ENCODE peak calls at places on chromosomes 6 and 20, in five cellular contexts. One of them, this sample, is unnamed.

GRCh38 chr6:155004017-155004416 is 8.9 kb downstream of the TIAM2 start:
- DNase-seq in lower leg skin: no peak
- DNase-seq in A673: no peak
- DNase-seq in vagina: no peak
- DNase-seq in fibroblast of mammary gland: no peak
- DNase-seq in this sample: no peak

GRCh38 chr6:31572041-31572911 is at the start of gene LTA:
- DNase-seq in lower leg skin: no peak
- DNase-seq in A673: no peak
- DNase-seq in vagina: no peak
- DNase-seq in fibroblast of mammary gland: no peak
- DNase-seq in this sample: no peak

GRCh38 chr20:44601801-44602204 is 19.4 kb downstream of the PKIG start:
- DNase-seq in lower leg skin: peak
- DNase-seq in A673: peak
- DNase-seq in vagina: no peak
- DNase-seq in fibroblast of mammary gland: peak
- DNase-seq in this sample: no peak

GRCh38 chr6:1057490-1058135 is 254.3 kb upstream of the FOXQ1 start:
- DNase-seq in lower leg skin: no peak
- DNase-seq in A673: no peak
- DNase-seq in vagina: no peak
- DNase-seq in fibroblast of mammary gland: no peak
- DNase-seq in this sample: no peak

GRCh38 chr20:19501476-19502115 is 256.5 kb upstream of the RIN2 start:
- DNase-seq in lower leg skin: no peak
- DNase-seq in A673: no peak
- DNase-seq in vagina: no peak
- DNase-seq in fibroblast of mammary gland: no peak
- DNase-seq in this sample: no peak

GRCh38 chr6:47489995-47490394 is 12.4 kb downstream of the CD2AP start:
- DNase-seq in lower leg skin: no peak
- DNase-seq in A673: no peak
- DNase-seq in vagina: no peak
- DNase-seq in fibroblast of mammary gland: no peak
- DNase-seq in this sample: no peak

GRCh38 chr20:25284131-25284601 is 36.3 kb downstream of the PYGB start:
- DNase-seq in lower leg skin: no peak
- DNase-seq in A673: no peak
- DNase-seq in vagina: no peak
- DNase-seq in fibroblast of mammary gland: no peak
- DNase-seq in this sample: no peak

GRCh38 chr20:58664883-58665282 is 13.8 kb downstream of the STX16 start:
- DNase-seq in lower leg skin: no peak
- DNase-seq in A673: no peak
- DNase-seq in vagina: no peak
- DNase-seq in fibroblast of mammary gland: no peak
- DNase-seq in this sample: no peak

GRCh38 chr6:166640342-166641043 is 13.4 kb upstream of the RPS6KA2 start:
- DNase-seq in lower leg skin: no peak
- DNase-seq in A673: peak
- DNase-seq in vagina: no peak
- DNase-seq in fibroblast of mammary gland: no peak
- DNase-seq in this sample: no peak

GRCh38 chr6:121510568-121511177 is 75.2 kb downstream of the GJA1 start:
- DNase-seq in lower leg skin: no peak
- DNase-seq in A673: no peak
- DNase-seq in vagina: no peak
- DNase-seq in fibroblast of mammary gland: no peak
- DNase-seq in this sample: no peak

GRCh38 chr20:6832811-6833210 is 65.3 kb downstream of the BMP2 start:
- DNase-seq in lower leg skin: no peak
- DNase-seq in A673: no peak
- DNase-seq in vagina: no peak
- DNase-seq in fibroblast of mammary gland: no peak
- DNase-seq in this sample: no peak

GRCh38 chr20:50911030-50911429 is 20.2 kb downstream of the ADNP start:
- DNase-seq in lower leg skin: no peak
- DNase-seq in A673: no peak
- DNase-seq in vagina: no peak
- DNase-seq in fibroblast of mammary gland: peak
- DNase-seq in this sample: no peak

GRCh38 chr20:46152824-46153586 is 34.9 kb downstream of the CD40 start:
- DNase-seq in lower leg skin: no peak
- DNase-seq in A673: no peak
- DNase-seq in vagina: no peak
- DNase-seq in fibroblast of mammary gland: no peak
- DNase-seq in this sample: no peak

GRCh38 chr6:16472349-16473069 is 234.1 kb downstream of the GMPR start:
- DNase-seq in lower leg skin: no peak
- DNase-seq in A673: no peak
- DNase-seq in vagina: no peak
- DNase-seq in fibroblast of mammary gland: peak
- DNase-seq in this sample: no peak

GRCh38 chr20:9617062-9617461 is 102.7 kb downstream of the LAMP5 start:
- DNase-seq in lower leg skin: peak
- DNase-seq in A673: peak
- DNase-seq in vagina: no peak
- DNase-seq in fibroblast of mammary gland: peak
- DNase-seq in this sample: peak

GRCh38 chr6:126033696-126034095 is 47.4 kb downstream of the TRMT11 start:
- DNase-seq in lower leg skin: peak
- DNase-seq in A673: peak
- DNase-seq in vagina: no peak
- DNase-seq in fibroblast of mammary gland: peak
- DNase-seq in this sample: peak

GRCh38 chr6:46014054-46014453 is 1.6 kb downstream of the CLIC5 start:
- DNase-seq in lower leg skin: no peak
- DNase-seq in A673: no peak
- DNase-seq in vagina: no peak
- DNase-seq in fibroblast of mammary gland: no peak
- DNase-seq in this sample: no peak

GRCh38 chr20:15162061-15162740 is 824.8 kb upstream of the FLRT3 start:
- DNase-seq in lower leg skin: no peak
- DNase-seq in A673: no peak
- DNase-seq in vagina: no peak
- DNase-seq in fibroblast of mammary gland: no peak
- DNase-seq in this sample: no peak

GRCh38 chr6:31345026-31345730 is 11.8 kb downstream of the HLA-B start:
- DNase-seq in lower leg skin: no peak
- DNase-seq in A673: no peak
- DNase-seq in vagina: no peak
- DNase-seq in fibroblast of mammary gland: no peak
- DNase-seq in this sample: no peak

GRCh38 chr20:44733341-44734069 is 12.2 kb upstream of the KCNK15 start:
- DNase-seq in lower leg skin: peak
- DNase-seq in A673: peak
- DNase-seq in vagina: no peak
- DNase-seq in fibroblast of mammary gland: peak
- DNase-seq in this sample: peak

GRCh38 chr6:134074151-134074712 is 21.8 kb upstream of the SLC2A12 start:
- DNase-seq in lower leg skin: no peak
- DNase-seq in A673: peak
- DNase-seq in vagina: peak
- DNase-seq in fibroblast of mammary gland: no peak
- DNase-seq in this sample: no peak

GRCh38 chr6:88840806-88841539 is 122.4 kb downstream of the RNGTT start:
- DNase-seq in lower leg skin: no peak
- DNase-seq in A673: no peak
- DNase-seq in vagina: no peak
- DNase-seq in fibroblast of mammary gland: no peak
- DNase-seq in this sample: no peak

GRCh38 chr6:45423111-45423900 is 45.6 kb upstream of the SUPT3H start:
- DNase-seq in lower leg skin: no peak
- DNase-seq in A673: peak
- DNase-seq in vagina: no peak
- DNase-seq in fibroblast of mammary gland: peak
- DNase-seq in this sample: peak

DNA sequence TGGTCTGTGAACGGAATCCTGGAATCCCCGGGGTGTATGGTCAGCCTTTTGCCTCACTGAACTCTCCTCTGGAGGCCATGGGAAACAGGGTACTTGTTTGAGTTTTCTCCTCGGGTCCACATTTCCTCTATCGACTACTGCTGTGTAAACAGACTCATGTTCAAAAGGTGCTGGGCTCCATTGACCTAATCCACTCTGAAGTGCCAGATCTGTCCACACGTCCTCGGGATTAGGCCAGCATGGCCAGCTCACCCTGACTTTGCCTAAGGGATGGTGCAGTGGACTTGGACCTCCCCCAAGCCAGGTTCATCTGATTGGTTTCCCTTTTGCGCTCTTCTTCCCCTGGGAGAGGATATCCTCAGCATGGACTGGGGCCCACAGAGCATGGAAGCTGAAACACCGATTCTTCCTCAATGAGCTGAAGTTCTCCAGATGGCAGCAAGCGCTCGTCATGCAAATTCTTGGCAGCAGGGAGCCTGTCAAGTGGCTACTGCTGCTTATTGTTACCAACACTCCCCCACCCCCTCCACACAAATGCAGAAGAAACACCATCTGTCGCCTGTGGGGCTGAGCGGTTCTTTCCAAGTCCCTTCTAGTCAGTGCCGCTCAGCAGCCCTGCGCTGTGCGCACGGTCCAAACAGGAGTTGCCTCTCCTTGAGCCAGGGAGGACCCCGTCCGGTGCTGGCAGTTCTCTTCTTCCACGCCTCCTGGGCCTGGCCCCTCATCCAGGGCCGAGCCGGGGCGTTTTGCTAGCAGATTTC is 292.6 kb upstream of the MARCKS start:
- DNase-seq in lower leg skin: peak
- DNase-seq in A673: peak
- DNase-seq in vagina: peak
- DNase-seq in fibroblast of mammary gland: peak
- DNase-seq in this sample: peak
- H3K4me3 ChIP-seq in lower leg skin: no peak
- H3K4me3 ChIP-seq in A673: peak
- H3K4me3 ChIP-seq in vagina: peak
- H3K4me3 ChIP-seq in fibroblast of mammary gland: no peak
- H3K4me3 ChIP-seq in this sample: no peak

DNA sequence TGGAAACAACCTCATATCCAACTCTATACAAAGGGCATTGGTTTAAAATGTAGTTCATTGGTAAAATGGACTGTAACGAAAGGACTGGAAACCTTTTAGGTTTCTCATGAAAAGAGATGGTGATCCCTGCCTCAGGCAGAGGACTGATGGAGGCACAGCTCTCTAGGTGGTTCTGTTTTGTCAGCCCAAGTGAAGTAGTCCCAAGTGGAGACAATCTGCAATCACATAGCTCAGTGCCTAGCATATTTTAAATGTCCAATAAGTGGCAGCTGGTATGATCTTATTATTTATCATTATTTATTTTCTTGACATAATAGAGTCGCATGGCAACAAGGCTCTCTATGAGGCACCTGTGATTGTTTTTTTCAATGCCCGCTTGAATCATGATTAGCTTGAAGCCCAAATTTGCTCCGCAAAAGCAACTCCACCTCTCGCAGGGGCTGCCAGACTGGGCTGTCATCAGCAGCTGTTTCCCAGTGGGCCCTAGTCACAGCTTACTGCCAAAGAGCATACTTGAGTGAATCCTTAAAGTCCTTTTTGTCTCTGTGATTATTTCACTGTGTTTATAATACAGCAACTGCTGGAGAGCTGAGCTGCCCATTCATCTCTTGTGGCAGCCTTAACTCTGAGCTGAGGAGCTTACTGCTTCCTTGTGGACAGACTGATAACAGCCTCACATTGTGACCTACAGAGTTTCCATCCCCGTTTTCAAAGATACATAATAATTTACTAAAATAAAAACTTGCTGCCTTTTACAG is 19.7 kb upstream of the ENPP1 start:
- DNase-seq in lower leg skin: no peak
- DNase-seq in A673: peak
- DNase-seq in vagina: no peak
- DNase-seq in fibroblast of mammary gland: peak
- DNase-seq in this sample: no peak
- TF ChIP-seq CTCF in lower leg skin: no peak
- TF ChIP-seq CTCF in A673: peak
- TF ChIP-seq CTCF in vagina: no peak
- TF ChIP-seq CTCF in fibroblast of mammary gland: peak
- TF ChIP-seq CTCF in this sample: no peak

DNA sequence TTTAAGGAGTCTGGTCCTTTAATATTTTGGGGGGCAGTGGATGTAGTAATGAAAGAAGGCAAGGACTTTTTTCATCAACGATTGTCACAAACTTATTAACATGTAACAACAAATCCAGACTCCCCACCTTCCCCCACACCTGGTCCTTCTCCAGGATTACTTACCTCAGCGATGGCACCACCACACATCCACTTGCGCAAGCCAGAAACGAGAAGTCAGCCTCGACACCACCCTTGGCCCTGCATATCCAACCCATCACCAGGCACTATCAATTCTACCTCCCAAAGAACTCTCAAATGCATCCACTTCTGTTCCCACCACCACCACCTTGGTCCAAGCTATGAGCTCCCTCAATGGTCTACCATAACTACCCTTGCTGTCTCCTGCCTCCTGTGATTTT is 6.6 kb downstream of the EZR start:
- DNase-seq in lower leg skin: peak
- DNase-seq in A673: no peak
- DNase-seq in vagina: no peak
- DNase-seq in fibroblast of mammary gland: no peak
- DNase-seq in this sample: no peak
- H3K4me3 ChIP-seq in lower leg skin: no peak
- H3K4me3 ChIP-seq in A673: no peak
- H3K4me3 ChIP-seq in vagina: no peak
- H3K4me3 ChIP-seq in fibroblast of mammary gland: no peak
- H3K4me3 ChIP-seq in this sample: no peak

DNA sequence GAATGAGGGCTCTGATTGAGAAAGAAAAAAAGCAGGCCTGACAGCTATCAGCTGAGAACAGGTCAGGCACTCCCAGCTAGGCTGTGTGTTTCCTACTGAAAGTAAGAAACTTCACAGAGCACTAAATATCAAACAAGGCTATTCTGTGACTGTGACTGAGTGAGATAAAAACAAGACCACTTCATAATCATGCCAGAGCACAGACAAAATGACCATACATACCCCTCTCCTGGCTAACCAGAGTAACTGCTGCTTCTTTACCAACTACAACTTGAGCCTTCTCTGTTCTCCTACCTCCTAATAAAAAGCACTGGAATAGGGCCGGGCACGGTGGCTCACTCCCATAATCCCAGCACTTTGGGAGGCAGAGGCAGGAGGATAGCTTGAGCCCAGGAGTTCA is 6.8 kb upstream of the BTN1A1 start:
- DNase-seq in lower leg skin: no peak
- DNase-seq in A673: peak
- DNase-seq in vagina: no peak
- DNase-seq in fibroblast of mammary gland: peak
- DNase-seq in this sample: peak
- TF ChIP-seq CTCF in lower leg skin: no peak
- TF ChIP-seq CTCF in A673: peak
- TF ChIP-seq CTCF in vagina: no peak
- TF ChIP-seq CTCF in fibroblast of mammary gland: peak
- TF ChIP-seq CTCF in this sample: no peak